ENCODE peak calls at places on chromosomes 5 and 9, in ten cellular contexts. I is right lobe of liver, Y is IMR-90, R is stomach, F is heart left ventricle, D is HepG2, X is breast epithelium, J is Peyer's patch, S is ovary, H is tibial nerve. G is an unnamed sample.

GRCh38 chr5:43482490-43483064 is 1.1 kb downstream of the TMEM267 start:
- DNase-seq in I (no peak), F (no peak), Y (peak; percentile 28), S (no peak), J (no peak), R (no peak), X (no peak), H (no peak), D (peak; percentile 32), G (no peak)

GRCh38 chr9:19457694-19458009 is 48.8 kb downstream of the ACER2 start:
- DNase-seq in H (no peak), I (no peak), F (no peak), X (no peak), J (no peak), D (no peak), S (no peak), Y (no peak), R (no peak), G (no peak)

GRCh38 chr5:98927988-98928801 is 612 bp downstream of the CHD1 start:
- DNase-seq in X (peak; percentile 68), H (peak; percentile 64), D (peak; percentile 28), Y (peak; percentile 58), I (peak; percentile 79), R (peak; percentile 57), F (peak; percentile 67), J (peak; percentile 60), S (peak; percentile 81), G (peak; percentile 71)

GRCh38 chr9:116238225-116238624 is 84.6 kb downstream of the PAPPA start:
- DNase-seq in S (no peak), Y (peak; percentile 93), D (no peak), H (no peak), F (no peak), X (no peak), R (no peak), J (no peak), I (no peak), G (no peak)

GRCh38 chr5:97412959-97413358 is 229.9 kb upstream of the RIOK2 start:
- DNase-seq in I (no peak), S (no peak), Y (no peak), J (no peak), X (no peak), D (no peak), H (no peak), F (no peak), R (no peak), G (no peak)

GRCh38 chr9:83431470-83432060 is 106.6 kb downstream of the FRMD3 start:
- DNase-seq in S (no peak), F (no peak), X (no peak), Y (no peak), J (no peak), I (peak; percentile 88), R (peak; percentile 94), H (peak; percentile 17), D (peak; percentile 64), G (peak; percentile 28)

GRCh38 chr9:108766786-108767185 is 89.0 kb downstream of the ACTL7B start:
- DNase-seq in H (no peak), J (no peak), X (no peak), I (no peak), F (no peak), S (no peak), R (no peak), Y (no peak), D (no peak), G (no peak)

GRCh38 chr5:110377411-110378392 is 348.8 kb downstream of the TMEM232 start:
- DNase-seq in J (no peak), Y (peak; percentile 34), F (no peak), H (no peak), R (no peak), S (no peak), D (no peak), I (no peak), X (no peak), G (no peak)

GRCh38 chr5:140565780-140566095 is 1.1 kb downstream of the SLC35A4 start:
- DNase-seq in D (no peak), F (no peak), R (no peak), I (no peak), H (no peak), J (peak; percentile 6), X (no peak), Y (no peak), S (no peak), G (no peak)

GRCh38 chr9:99680191-99680590 is 141.5 kb upstream of the NR4A3 start:
- DNase-seq in S (no peak), F (no peak), Y (peak; percentile 75), H (no peak), J (no peak), I (no peak), D (no peak), X (no peak), R (no peak), G (no peak)

GRCh38 chr9:69158471-69158870 is 15.6 kb upstream of the TJP2 start:
- DNase-seq in R (no peak), I (no peak), D (no peak), S (no peak), F (no peak), H (no peak), X (no peak), Y (no peak), J (no peak), G (no peak)

GRCh38 chr9:69155341-69156030 is 18.6 kb upstream of the TJP2 start:
- DNase-seq in D (no peak), F (no peak), R (no peak), S (no peak), I (no peak), J (no peak), Y (no peak), X (no peak), H (no peak), G (no peak)

GRCh38 chr9:69153707-69154521 is 20.2 kb upstream of the TJP2 start:
- DNase-seq in J (no peak), D (peak; percentile 96), S (no peak), R (no peak), Y (no peak), H (no peak), F (no peak), X (no peak), I (peak; percentile 66), G (no peak)

GRCh38 chr9:69157751-69158466 is 16.2 kb upstream of the TJP2 start:
- DNase-seq in F (no peak), X (no peak), I (no peak), Y (peak; percentile 84), S (no peak), D (no peak), R (no peak), H (no peak), J (no peak), G (no peak)
- TF ChIP-seq POLR2A in F (no peak), X (no peak), I (no peak), Y (no peak), S (no peak), D (no peak), R (no peak), H (no peak), J (no peak), G (no peak)

GRCh38 chr9:90830051-90830450 is 28.4 kb downstream of the SYK start:
- DNase-seq in X (no peak), J (no peak), F (no peak), Y (no peak), H (no peak), D (no peak), S (no peak), R (no peak), I (no peak), G (no peak)
- H3K36me3 ChIP-seq in X (no peaks in the 10 kb centered on the region), J (no peaks in the 10 kb centered on the region), F (no peaks in the 10 kb centered on the region), Y (no peaks in the 10 kb centered on the region), H (no peaks in the 10 kb centered on the region), D (no peaks in the 10 kb centered on the region), S (no peaks in the 10 kb centered on the region), R (no peaks in the 10 kb centered on the region), I (no peaks in the 10 kb centered on the region), G (no peaks in the 10 kb centered on the region)

GRCh38 chr9:94139672-94140417 is 55.6 kb downstream of the PTPDC1 start:
- DNase-seq in X (peak; percentile 82), J (peak; percentile 25), D (no peak), F (peak; percentile 92), I (no peak), R (peak; percentile 82), S (peak; percentile 92), Y (peak; percentile 96), H (peak; percentile 94), G (peak; percentile 74)

GRCh38 chr9:94144394-94144793 is 60.1 kb downstream of the PTPDC1 start:
- DNase-seq in R (no peak), S (no peak), F (no peak), D (no peak), X (no peak), J (no peak), I (no peak), H (no peak), Y (no peak), G (no peak)

GRCh38 chr9:94142353-94142752 is 58.1 kb downstream of the PTPDC1 start:
- DNase-seq in F (no peak), Y (no peak), I (no peak), S (no peak), J (no peak), R (no peak), D (no peak), X (no peak), H (no peak), G (no peak)

GRCh38 chr9:94140418-94140780 is 56.1 kb downstream of the PTPDC1 start:
- DNase-seq in I (no peak), H (no peak), R (no peak), Y (no peak), S (no peak), F (no peak), X (no peak), D (no peak), J (no peak), G (no peak)

DNA sequence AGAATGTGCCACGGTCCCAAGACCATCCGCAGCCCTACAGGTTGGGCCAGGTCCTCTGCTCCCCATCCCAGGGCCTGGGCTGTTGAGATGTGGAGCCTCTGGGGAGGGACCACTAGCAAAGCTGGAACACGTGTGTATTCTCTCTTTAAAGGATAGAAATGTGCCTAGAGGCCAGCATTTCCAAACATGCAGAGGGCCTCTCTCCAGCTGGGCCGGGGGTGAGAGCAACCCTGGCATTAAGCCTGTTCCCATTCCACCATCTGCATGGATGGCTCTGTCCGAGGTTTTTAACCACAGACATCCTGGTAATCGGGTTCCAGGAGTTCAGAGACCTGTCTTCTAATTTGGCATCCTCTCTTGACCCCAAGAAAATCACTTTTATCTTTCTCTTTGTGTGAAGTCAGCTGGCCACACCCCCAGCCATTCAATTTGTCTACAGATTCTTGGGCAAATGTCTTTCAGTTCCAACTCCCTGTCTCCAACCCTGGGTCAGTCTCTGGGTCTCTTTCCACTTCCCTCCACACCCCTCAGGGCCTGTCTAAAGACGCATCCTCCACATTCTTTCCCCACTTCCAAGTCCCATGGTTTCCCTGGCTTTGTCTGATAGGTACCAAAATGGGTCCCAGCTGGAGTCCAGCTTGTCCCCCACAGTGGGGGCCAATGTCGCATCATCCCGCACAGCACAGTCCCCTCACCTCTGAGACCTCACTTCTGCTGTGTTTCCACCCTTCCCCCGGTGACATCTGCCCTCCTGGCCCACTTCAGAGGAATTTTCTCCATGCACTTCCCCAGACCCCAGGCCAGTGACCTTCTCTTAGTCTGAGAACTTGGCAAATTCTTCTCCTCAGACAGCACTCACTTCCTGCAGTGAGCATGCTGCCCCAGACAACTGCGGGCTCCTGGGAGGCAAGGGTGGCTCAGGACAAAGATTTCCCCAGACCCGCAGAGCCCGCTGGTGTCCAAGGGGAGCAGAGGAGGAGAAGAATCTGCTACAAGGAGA is 56.8 kb downstream of the PTPDC1 start:
- DNase-seq in H (no peak), Y (no peak), J (no peak), X (no peak), D (no peak), F (peak; percentile 32), R (no peak), I (no peak), S (no peak), G (no peak)
- H3K4me3 ChIP-seq in H (no peak overlapping the region), Y (no peak overlapping the region), J (no peak overlapping the region), X (no peak overlapping the region), D (no peak overlapping the region), F (no peak overlapping the region), R (no peak overlapping the region), I (no peak overlapping the region), S (no peak overlapping the region), G (no peak overlapping the region)

GRCh38 chr5:14872070-14872989 is 752 bp upstream of the ANKH start:
- DNase-seq in D (peak; percentile 53), Y (peak; percentile 8), R (peak; percentile 58), I (peak; percentile 85), S (peak; percentile 68), X (peak; percentile 56), F (peak; percentile 87), H (peak; percentile 70), J (peak; percentile 70), G (peak; percentile 85)
- TF ChIP-seq POLR2A in D (no peak), Y (peak; percentile 42), R (no peak), I (peak; percentile 77), S (no peak), X (no peak), F (no peak), H (no peak), J (peak; percentile 86), G (peak; percentile 77)

G was measured in transverse colon.